ENCODE peak calls at places on chromosomes 11 and 22, in nine cellular contexts. E is psoas muscle; V is A549; A is prostate gland; N is BJ; T is HL-60; W is pancreas; G is fibroblast of villous mesenchyme; O is CD8-positive, alpha-beta T cell. I is an unnamed sample.

GRCh38 chr11:120339394-120339890 is 3.2 kb downstream of the ARHGEF12 start:
- DNase-seq in E (no peak), V (no peak), A (peak; percentile 35), N (no peak), T (no peak), W (no peak), G (peak; percentile 73), O (no peak), I (no peak)

GRCh38 chr11:2719831-2720603 is 20.2 kb upstream of the KCNQ1OT1 start:
- DNase-seq in E (no peak), V (no peak), A (no peak), N (no peak), T (no peak), W (no peak), G (no peak), O (no peak), I (no peak)

GRCh38 chr22:33242078-33242477 is 183.9 kb upstream of the SYN3 start:
- DNase-seq in E (no peak), V (no peak), A (no peak), N (no peak), T (no peak), W (no peak), G (no peak), O (no peak), I (no peak)

GRCh38 chr11:23789938-23790371 is 706.9 kb upstream of the LUZP2 start:
- DNase-seq in E (no peak), V (no peak), A (no peak), N (no peak), T (no peak), W (no peak), G (peak; percentile 70), O (no peak), I (peak; percentile 19)

GRCh38 chr22:49192857-49193250 is 634.8 kb downstream of the BRD1 start:
- DNase-seq in E (no peak), V (no peak), A (no peak), N (no peak), T (no peak), W (no peak), G (no peak), O (no peak), I (no peak)

GRCh38 chr22:26781062-26781461 is 123.7 kb downstream of the MIAT start:
- DNase-seq in E (no peak), V (no peak), A (no peak), N (no peak), T (no peak), W (no peak), G (no peak), O (no peak), I (no peak)

GRCh38 chr11:61404641-61405040 is 12.3 kb downstream of the TMEM216 start:
- DNase-seq in E (no peak), V (no peak), A (no peak), N (no peak), T (no peak), W (no peak), G (no peak), O (no peak), I (no peak)

GRCh38 chr11:131656839-131657211 is 286.4 kb downstream of the NTM start:
- DNase-seq in E (no peak), V (no peak), A (no peak), N (no peak), T (no peak), W (no peak), G (no peak), O (no peak), I (no peak)

GRCh38 chr11:117840881-117841581 is 16.5 kb upstream of the FXYD2 start:
- DNase-seq in E (no peak), V (no peak), A (no peak), N (no peak), T (no peak), W (peak; percentile 12), G (no peak), O (no peak), I (no peak)

DNA sequence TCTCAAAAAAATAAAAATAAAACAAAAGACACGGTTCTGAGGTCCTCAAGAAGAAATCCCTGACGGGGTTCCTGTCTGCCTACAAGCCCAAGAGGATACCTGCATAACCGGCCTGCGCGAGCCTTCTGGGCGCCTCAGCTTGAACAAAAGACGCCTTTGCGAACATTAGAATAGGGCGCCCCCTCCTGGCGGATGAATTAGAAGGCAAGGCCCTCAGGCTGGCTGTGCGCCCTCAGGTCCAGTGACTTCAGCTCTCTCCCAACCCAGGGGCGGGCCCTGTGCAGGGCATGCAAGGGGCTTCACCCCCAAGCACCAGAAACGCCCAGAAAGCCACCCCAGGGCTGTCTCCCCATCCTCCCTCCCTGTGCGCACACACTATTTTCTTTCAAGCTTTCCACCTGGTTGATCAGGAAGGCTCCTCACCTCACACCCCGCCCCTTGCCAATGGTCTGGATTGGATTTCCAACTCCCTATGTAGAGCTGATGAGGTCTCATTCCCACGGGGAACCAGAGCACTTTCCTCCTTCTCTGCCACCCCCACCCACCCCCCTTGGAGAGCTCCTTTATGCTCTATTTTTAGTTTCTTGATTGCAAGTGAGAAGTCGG is 273.3 kb downstream of the BUD13 start:
- DNase-seq in E (peak; percentile 52), V (peak; percentile 27), A (peak; percentile 76), N (no peak), T (peak; percentile 58), W (peak; percentile 35), G (peak; percentile 56), O (no peak), I (peak; percentile 2)
- TF ChIP-seq CTCF in E (peak; percentile 28), V (peak; percentile 38), A (peak; percentile 50), N (peak; percentile 53), T (peak; percentile 44), W (peak; percentile 58), G (peak; percentile 54), O (no peak), I (peak; percentile 63)

GRCh38 chr22:44442856-44443595 is 55.0 kb downstream of the RTL6 start:
- DNase-seq in E (no peak), V (no peak), A (no peak), N (no peak), T (no peak), W (no peak), G (no peak), O (no peak), I (no peak)
- TF ChIP-seq CTCF in E (no peak), V (no peak), A (no peak), N (no peak), T (no peak), W (no peak), G (no peak), O (no peak), I (no peak)

GRCh38 chr22:45317551-45318167 is 7.9 kb downstream of the FAM118A start:
- DNase-seq in E (peak; percentile 60), V (no peak), A (peak; percentile 87), N (no peak), T (no peak), W (no peak), G (peak; percentile 56), O (no peak), I (no peak)
- TF ChIP-seq CTCF in E (peak; percentile 49), V (no peak), A (peak; percentile 77), N (peak; percentile 22), T (no peak), W (no peak), G (peak; percentile 46), O (no peak), I (peak; percentile 27)

GRCh38 chr22:50266994-50267393 is 3.2 kb downstream of the MAPK11 start:
- DNase-seq in E (no peak), V (no peak), A (no peak), N (no peak), T (no peak), W (no peak), G (no peak), O (no peak), I (no peak)

GRCh38 chr22:50269573-50270301 is 443 bp downstream of the MAPK11 start:
- DNase-seq in E (no peak), V (no peak), A (peak; percentile 47), N (no peak), T (no peak), W (no peak), G (no peak), O (no peak), I (no peak)

GRCh38 chr22:50268655-50269113 is 1.5 kb downstream of the MAPK11 start:
- DNase-seq in E (no peak), V (no peak), A (peak; percentile 65), N (no peak), T (no peak), W (no peak), G (no peak), O (no peak), I (no peak)

GRCh38 chr22:50270302-50271010 is at the start of gene MAPK11:
- DNase-seq in E (peak; percentile 79), V (no peak), A (peak; percentile 56), N (no peak), T (peak; percentile 51), W (peak; percentile 72), G (peak; percentile 82), O (peak; percentile 59), I (no peak)

DNA sequence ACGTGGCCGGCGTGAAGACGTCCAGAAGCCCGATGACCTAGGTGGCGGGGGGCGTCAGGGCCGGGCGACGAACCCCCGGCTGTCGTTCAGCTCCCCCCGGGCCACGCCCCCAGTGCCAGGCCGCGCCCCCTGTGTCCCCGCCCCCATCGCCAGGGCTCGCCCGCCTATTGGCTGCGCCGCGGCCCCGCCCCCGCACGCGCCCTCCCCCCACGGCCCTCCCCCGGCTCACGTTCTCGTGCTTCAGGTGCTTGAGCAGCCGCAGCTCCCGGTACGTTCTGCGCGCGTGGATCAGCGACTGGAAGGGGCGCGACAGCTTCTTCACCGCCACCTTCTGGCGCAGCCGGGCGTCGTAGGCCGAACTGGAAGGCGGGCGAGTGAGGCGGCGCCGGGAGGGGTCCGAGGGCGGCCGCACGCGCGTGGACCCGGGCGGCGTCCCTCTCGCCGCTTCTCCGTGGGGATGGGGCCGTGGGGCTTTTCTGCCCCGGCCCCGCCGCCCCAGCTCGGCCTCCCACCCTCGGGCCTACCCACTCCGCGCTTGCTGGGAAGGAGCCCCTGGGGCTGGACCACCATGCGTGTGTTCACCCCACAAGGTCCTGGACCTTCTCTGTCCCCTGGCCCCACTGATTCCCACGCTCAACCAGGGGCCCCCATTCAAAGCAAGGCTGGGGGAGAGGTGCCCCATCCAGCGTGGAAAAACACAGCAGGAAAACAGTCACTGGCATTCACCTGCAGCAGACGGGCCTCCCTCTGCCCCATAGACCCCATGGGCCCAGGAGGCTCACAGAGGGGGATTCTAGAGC is 2.4 kb downstream of the MAPK11 start:
- DNase-seq in E (peak; percentile 78), V (no peak), A (peak; percentile 82), N (no peak), T (no peak), W (peak; percentile 68), G (peak; percentile 68), O (peak; percentile 29), I (no peak)
- TF ChIP-seq CTCF in E (peak; percentile 38), V (no peak), A (peak; percentile 45), N (peak; percentile 24), T (no peak), W (no peak), G (peak; percentile 21), O (no peak), I (peak; percentile 10)

DNA sequence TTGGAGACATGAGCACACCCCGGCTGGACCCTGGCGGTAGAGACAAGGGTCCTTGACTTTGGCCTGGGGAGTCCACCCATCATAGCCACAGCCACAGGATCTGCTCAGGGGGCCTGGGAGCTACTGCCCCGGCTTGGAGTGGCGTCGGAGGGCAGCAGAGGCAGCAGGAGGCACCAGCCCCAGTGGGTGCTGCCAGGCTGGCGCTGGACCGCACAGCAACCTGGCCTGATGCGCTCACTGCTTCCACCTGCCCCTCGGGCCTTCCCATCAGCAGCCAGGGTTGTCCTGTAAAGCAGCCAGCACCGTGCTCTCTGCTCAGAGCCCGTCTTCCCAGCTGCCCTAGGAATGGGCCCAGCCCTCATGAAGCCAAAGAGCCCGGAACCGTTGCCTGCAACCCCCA is 21.9 kb downstream of the SULT4A1 start:
- DNase-seq in E (no peak), V (no peak), A (no peak), N (no peak), T (no peak), W (no peak), G (no peak), O (no peak), I (no peak)
- TF ChIP-seq CTCF in E (no peak), V (no peak), A (no peak), N (no peak), T (no peak), W (no peak), G (no peak), O (no peak), I (no peak)

I was measured in HFF-Myc.